ENCODE peak calls at places on chromosomes 12 and 14, in four cellular contexts. X is lung, I is WERI-Rb-1, U is IMR-90. A is an unnamed sample.

GRCh38 chr12:64403708-64404469 is at the start of gene XPOT:
- DNase-seq in X (peak), I (peak), U (peak), A (peak)

GRCh38 chr12:127810026-127810425 is 456.9 kb upstream of the TMEM132C start:
- DNase-seq in X (no peak), I (no peak), U (no peak), A (no peak)

GRCh38 chr12:19222566-19222965 is 93.0 kb downstream of the PLEKHA5 start:
- DNase-seq in X (no peak), I (no peak), U (no peak), A (no peak)

GRCh38 chr12:52969828-52970569 is 21.1 kb downstream of the KRT18 start:
- DNase-seq in X (no peak), I (no peak), U (no peak), A (no peak)

GRCh38 chr12:50923361-50924130 is 28.8 kb upstream of the HIGD1C start:
- DNase-seq in X (no peak), I (no peak), U (no peak), A (no peak)

GRCh38 chr12:99455350-99456037 is 192.1 kb upstream of the GARIN6 start:
- DNase-seq in X (no peak), I (no peak), U (no peak), A (no peak)

GRCh38 chr12:26017484-26018211 is 59.2 kb downstream of the RASSF8 start:
- DNase-seq in X (no peak), I (peak), U (peak), A (peak)

GRCh38 chr12:31591308-31591901 is 469 bp upstream of the DENND5B start:
- DNase-seq in X (no peak), I (peak), U (no peak), A (no peak)

GRCh38 chr12:59365133-59365532 is 230.7 kb upstream of the SLC16A7 start:
- DNase-seq in X (no peak), I (no peak), U (no peak), A (no peak)

GRCh38 chr14:69850736-69851112 is 28.5 kb upstream of the SMOC1 start:
- DNase-seq in X (no peak), I (no peak), U (no peak), A (no peak)

GRCh38 chr14:53149656-53150319 is 3.3 kb downstream of the DDHD1 start:
- DNase-seq in X (no peak), I (no peak), U (no peak), A (no peak)

GRCh38 chr12:100716949-100717732 is 77.4 kb upstream of the ANO4 start:
- DNase-seq in X (no peak), I (peak), U (no peak), A (no peak)

GRCh38 chr12:103771466-103771865 is 69.6 kb downstream of the NT5DC3 start:
- DNase-seq in X (peak), I (peak), U (peak), A (no peak)

GRCh38 chr12:15682826-15683225 is 106.4 kb downstream of the EPS8 start:
- DNase-seq in X (no peak), I (no peak), U (no peak), A (no peak)

GRCh38 chr14:101364503-101365328 is 196.6 kb upstream of the DIO3 start:
- DNase-seq in X (no peak), I (no peak), U (no peak), A (no peak)

GRCh38 chr12:49348781-49349180 is 2.1 kb downstream of the DNAJC22 start:
- DNase-seq in X (no peak), I (no peak), U (no peak), A (no peak)

GRCh38 chr12:133080051-133080618 is 588 bp upstream of the ZNF140 start:
- DNase-seq in X (peak), I (peak), U (peak), A (peak)
- TF ChIP-seq CTCF in X (no peak), I (no peak), U (peak), A (no peak)

GRCh38 chr14:22837750-22838538 is 1.6 kb downstream of the MMP14 start:
- DNase-seq in X (no peak), I (no peak), U (peak), A (no peak)
- H3K27ac ChIP-seq in X (peak), I (no peak), U (peak), A (no peak)

DNA sequence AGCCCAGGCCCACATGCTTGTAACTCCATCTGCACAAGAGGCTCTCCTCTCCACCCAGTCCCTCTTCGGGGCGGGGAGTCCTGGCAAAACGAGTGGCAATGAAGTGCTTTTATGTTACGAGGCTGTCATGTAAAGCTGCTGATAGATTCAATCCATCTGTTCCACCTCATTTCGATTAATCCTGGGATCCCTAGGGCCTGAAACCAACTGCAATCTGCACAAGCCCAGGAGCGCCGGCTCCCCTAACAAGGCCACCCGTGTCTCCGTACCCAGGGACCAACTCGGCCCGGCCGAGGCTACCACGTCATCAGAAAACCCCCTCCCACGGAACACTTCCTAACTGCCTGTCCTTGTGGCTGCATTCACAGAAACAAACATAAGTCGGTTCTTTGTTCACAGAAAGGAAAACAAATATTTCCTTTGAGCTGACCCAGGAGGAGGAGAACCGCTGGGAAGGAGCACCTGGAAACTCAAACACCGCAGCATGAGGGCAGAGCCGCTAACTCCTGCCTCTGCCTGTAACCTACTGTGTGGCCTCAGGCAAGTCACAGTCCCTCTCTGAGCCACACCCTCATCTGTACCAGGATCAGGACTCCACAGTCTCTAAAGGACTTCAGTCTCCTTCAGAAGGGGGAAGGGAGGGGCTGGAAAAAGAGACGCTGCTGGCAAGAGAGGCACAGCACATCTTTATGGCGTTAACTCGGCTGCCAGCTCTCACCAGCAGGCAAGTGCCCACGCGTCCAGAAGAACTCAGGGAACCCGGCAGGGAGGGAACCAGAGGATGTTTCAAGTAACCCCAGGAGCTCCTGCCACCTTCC is 47.8 kb downstream of the CCDC88C start:
- DNase-seq in X (peak), I (peak), U (no peak), A (no peak)
- H3K4me3 ChIP-seq in X (no peak), I (peak), U (no peak), A (peak)

DNA sequence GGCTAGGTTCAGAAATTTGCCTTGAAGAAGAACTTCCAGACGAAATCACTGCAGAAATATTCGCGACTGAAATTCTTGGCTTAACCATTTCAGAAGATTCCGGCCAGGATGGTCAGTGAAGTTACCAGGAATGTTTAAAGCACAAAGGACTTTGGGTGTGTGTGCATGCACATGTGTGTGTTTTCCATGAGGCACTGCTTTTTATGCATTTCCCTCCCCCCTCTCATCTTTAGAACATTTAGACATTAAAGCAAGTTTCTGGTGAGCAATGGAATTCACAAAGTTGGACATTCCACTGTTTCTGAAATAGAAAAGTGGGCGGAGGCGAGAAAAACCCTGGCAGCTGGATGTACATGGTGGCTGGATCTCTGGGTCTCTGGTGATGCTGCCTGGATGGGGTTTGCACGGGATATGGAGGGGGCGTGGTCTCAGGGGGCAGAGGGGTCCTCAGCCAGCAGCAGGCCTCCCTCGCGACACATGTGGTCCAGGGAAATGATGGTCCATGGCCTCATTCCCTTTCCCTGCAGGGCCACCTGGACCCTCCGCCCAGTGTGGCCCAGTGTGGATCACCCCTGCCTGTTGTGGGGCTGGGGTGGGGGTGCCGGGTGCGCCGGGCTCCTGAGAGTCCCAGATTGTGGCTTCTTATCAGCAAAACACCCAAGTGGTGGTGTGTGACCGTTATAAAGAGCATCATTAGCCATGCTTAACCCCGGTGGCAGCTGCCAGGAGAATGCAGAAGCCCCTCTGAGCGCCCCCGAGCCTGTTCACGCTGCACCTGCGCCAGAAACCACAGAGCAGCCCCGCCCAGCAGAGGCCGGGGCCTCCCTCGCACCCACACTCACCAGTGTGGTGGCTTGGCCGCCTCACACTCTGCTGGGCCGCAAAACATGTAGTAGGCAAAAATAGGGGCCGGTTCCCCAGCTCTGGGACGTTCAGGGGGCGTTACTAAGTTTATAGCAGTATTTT is 17.8 kb upstream of the BCL7A start:
- DNase-seq in X (no peak), I (no peak), U (no peak), A (peak)
- TF ChIP-seq CTCF in X (no peak), I (no peak), U (no peak), A (no peak)

GRCh38 chr12:113227169-113227568 is 5.9 kb downstream of the TPCN1 start:
- DNase-seq in X (no peak), I (no peak), U (no peak), A (no peak)

GRCh38 chr12:113224955-113225354 is 3.7 kb downstream of the TPCN1 start:
- DNase-seq in X (no peak), I (no peak), U (no peak), A (no peak)

GRCh38 chr12:113228394-113229028 is 7.2 kb downstream of the TPCN1 start:
- DNase-seq in X (no peak), I (no peak), U (no peak), A (no peak)

GRCh38 chr12:113227686-113228391 is 6.6 kb downstream of the TPCN1 start:
- DNase-seq in X (no peak), I (no peak), U (no peak), A (no peak)

GRCh38 chr12:113226696-113227095 is 5.4 kb downstream of the TPCN1 start:
- DNase-seq in X (no peak), I (no peak), U (no peak), A (no peak)
- H3K27ac ChIP-seq in X (no peak), I (no peak), U (no peak), A (no peak)

GRCh38 chr12:132955094-132955932 is 793 bp downstream of the ZNF605 start:
- DNase-seq in X (peak), I (peak), U (peak), A (no peak)
- H3K4me3 ChIP-seq in X (peak), I (peak), U (peak), A (peak)

DNA sequence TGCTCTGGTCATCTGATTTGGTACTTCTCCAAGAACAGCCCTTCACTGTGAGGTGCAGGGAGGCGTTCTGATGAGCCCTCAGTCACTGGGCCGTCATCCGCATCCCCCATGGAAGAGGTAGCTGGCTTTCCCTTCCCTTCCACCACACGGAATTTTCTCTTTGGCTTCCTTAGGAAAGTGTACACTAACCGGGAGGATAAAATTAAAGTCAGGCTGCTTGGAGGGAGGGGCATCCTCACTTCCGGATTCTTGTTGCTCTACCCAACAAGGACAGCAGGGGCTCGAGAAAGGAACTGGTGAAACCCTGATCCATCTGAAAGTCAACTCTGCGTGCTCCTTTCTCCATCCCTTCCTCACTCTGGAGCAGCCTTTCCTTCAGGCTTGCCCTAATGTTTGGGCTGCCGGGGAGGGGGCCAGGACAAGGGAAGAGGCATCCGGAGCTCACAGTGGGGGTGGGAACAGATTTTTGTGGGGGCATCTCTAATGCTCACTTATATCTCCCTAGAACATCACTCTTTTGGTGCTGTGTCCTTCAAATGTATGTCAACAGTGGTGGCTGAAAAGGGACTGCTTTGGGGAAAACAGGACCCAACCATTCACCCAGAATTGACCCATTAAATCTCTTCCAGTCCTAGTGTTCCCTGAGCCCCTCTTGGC is 101.4 kb upstream of the FKBP4 start:
- DNase-seq in X (no peak), I (no peak), U (no peak), A (no peak)
- TF ChIP-seq CTCF in X (no peak), I (no peak), U (no peak), A (peak)

GRCh38 chr14:92334050-92334449 is 11.1 kb downstream of the SLC24A4 start:
- DNase-seq in X (no peak), I (no peak), U (no peak), A (no peak)

GRCh38 chr14:92325835-92326234 is 2.9 kb downstream of the SLC24A4 start:
- DNase-seq in X (no peak), I (peak), U (no peak), A (no peak)

GRCh38 chr14:92323916-92324818 is 1.2 kb downstream of the SLC24A4 start:
- DNase-seq in X (no peak), I (no peak), U (no peak), A (no peak)

GRCh38 chr14:92323031-92323915 is at the start of gene SLC24A4:
- DNase-seq in X (no peak), I (peak), U (no peak), A (no peak)

GRCh38 chr14:92328664-92329255 is 5.8 kb downstream of the SLC24A4 start:
- DNase-seq in X (no peak), I (no peak), U (no peak), A (no peak)
- H3K27ac ChIP-seq in X (no peak), I (no peak), U (no peak), A (no peak)

A was measured in CD8-positive, alpha-beta T cell.